ENCODE peak calls at places on chromosomes 11 and 22, in seven cellular contexts. One of them, this sample, is unnamed. For H3K4me1, the result is how much of the 10 kb centered on the place peaks cover.

GRCh38 chr22:29988719-29989118 is 91.5 kb upstream of the HORMAD2 start:
- DNase-seq in fibroblast of lung: no peak
- DNase-seq in heart right ventricle: no peak
- DNase-seq in stomach: no peak
- DNase-seq in heart left ventricle: no peak
- DNase-seq in ovary: no peak
- DNase-seq in breast epithelium: no peak
- DNase-seq in this sample: no peak

GRCh38 chr11:44506375-44507016 is 59.0 kb upstream of the CD82 start:
- DNase-seq in fibroblast of lung: no peak
- DNase-seq in breast epithelium: no peak
- DNase-seq in heart left ventricle: no peak
- DNase-seq in ovary: no peak
- DNase-seq in stomach: no peak
- DNase-seq in heart right ventricle: no peak
- DNase-seq in this sample: no peak

GRCh38 chr11:128804481-128804880 is 62.6 kb downstream of the KCNJ1 start:
- DNase-seq in ovary: no peak
- DNase-seq in heart left ventricle: no peak
- DNase-seq in stomach: no peak
- DNase-seq in breast epithelium: no peak
- DNase-seq in heart right ventricle: no peak
- DNase-seq in fibroblast of lung: peak
- DNase-seq in this sample: no peak

GRCh38 chr11:75233688-75234295 is 6.8 kb upstream of the TPBGL start:
- DNase-seq in heart right ventricle: no peak
- DNase-seq in stomach: peak
- DNase-seq in fibroblast of lung: peak
- DNase-seq in heart left ventricle: peak
- DNase-seq in ovary: no peak
- DNase-seq in breast epithelium: no peak
- DNase-seq in this sample: no peak

GRCh38 chr11:33463059-33463458 is 205.9 kb downstream of the HIPK3 start:
- DNase-seq in stomach: no peak
- DNase-seq in heart right ventricle: no peak
- DNase-seq in heart left ventricle: no peak
- DNase-seq in fibroblast of lung: peak
- DNase-seq in ovary: no peak
- DNase-seq in breast epithelium: no peak
- DNase-seq in this sample: no peak

GRCh38 chr11:14141676-14142075 is 179.2 kb downstream of the SPON1 start:
- DNase-seq in heart right ventricle: no peak
- DNase-seq in breast epithelium: no peak
- DNase-seq in stomach: no peak
- DNase-seq in heart left ventricle: no peak
- DNase-seq in ovary: no peak
- DNase-seq in fibroblast of lung: no peak
- DNase-seq in this sample: no peak

GRCh38 chr11:65487467-65488272 is 11.2 kb upstream of the MALAT1 start:
- DNase-seq in ovary: peak
- DNase-seq in heart right ventricle: peak
- DNase-seq in fibroblast of lung: peak
- DNase-seq in heart left ventricle: peak
- DNase-seq in stomach: peak
- DNase-seq in breast epithelium: peak
- DNase-seq in this sample: peak

GRCh38 chr11:128859563-128860441 is 7.3 kb downstream of the KCNJ1 start:
- DNase-seq in stomach: peak
- DNase-seq in heart right ventricle: peak
- DNase-seq in ovary: peak
- DNase-seq in heart left ventricle: peak
- DNase-seq in fibroblast of lung: peak
- DNase-seq in breast epithelium: no peak
- DNase-seq in this sample: peak

GRCh38 chr11:120108154-120108784 is 29.6 kb downstream of the TRIM29 start:
- DNase-seq in ovary: peak
- DNase-seq in stomach: peak
- DNase-seq in fibroblast of lung: peak
- DNase-seq in heart right ventricle: peak
- DNase-seq in breast epithelium: peak
- DNase-seq in heart left ventricle: peak
- DNase-seq in this sample: no peak

GRCh38 chr11:83042966-83043711 is 28.6 kb downstream of the RAB30 start:
- DNase-seq in ovary: no peak
- DNase-seq in fibroblast of lung: peak
- DNase-seq in heart right ventricle: no peak
- DNase-seq in breast epithelium: no peak
- DNase-seq in heart left ventricle: no peak
- DNase-seq in stomach: no peak
- DNase-seq in this sample: no peak

GRCh38 chr11:125433454-125434121 is 62.5 kb downstream of the FEZ1 start:
- DNase-seq in fibroblast of lung: peak
- DNase-seq in ovary: no peak
- DNase-seq in heart left ventricle: no peak
- DNase-seq in heart right ventricle: peak
- DNase-seq in stomach: peak
- DNase-seq in breast epithelium: no peak
- DNase-seq in this sample: no peak

GRCh38 chr11:20109731-20110445 is 50.4 kb downstream of the DBX1 start:
- DNase-seq in breast epithelium: no peak
- DNase-seq in heart left ventricle: no peak
- DNase-seq in ovary: no peak
- DNase-seq in stomach: no peak
- DNase-seq in fibroblast of lung: peak
- DNase-seq in heart right ventricle: no peak
- DNase-seq in this sample: no peak

GRCh38 chr11:117410861-117411725 is 83.4 kb downstream of the CEP164 start:
- DNase-seq in stomach: no peak
- DNase-seq in heart right ventricle: no peak
- DNase-seq in breast epithelium: no peak
- DNase-seq in heart left ventricle: no peak
- DNase-seq in fibroblast of lung: no peak
- DNase-seq in ovary: no peak
- DNase-seq in this sample: no peak

GRCh38 chr11:93484716-93485115 is 58.5 kb downstream of the SMCO4 start:
- DNase-seq in heart left ventricle: no peak
- DNase-seq in heart right ventricle: no peak
- DNase-seq in fibroblast of lung: peak
- DNase-seq in breast epithelium: no peak
- DNase-seq in stomach: no peak
- DNase-seq in ovary: no peak
- DNase-seq in this sample: no peak

GRCh38 chr11:62140302-62141110 is 16.7 kb downstream of the INCENP start:
- DNase-seq in heart left ventricle: no peak
- DNase-seq in heart right ventricle: no peak
- DNase-seq in ovary: no peak
- DNase-seq in breast epithelium: no peak
- DNase-seq in fibroblast of lung: no peak
- DNase-seq in stomach: peak
- DNase-seq in this sample: no peak

GRCh38 chr11:35029979-35030378 is 109.0 kb upstream of the CD44 start:
- DNase-seq in heart right ventricle: no peak
- DNase-seq in breast epithelium: no peak
- DNase-seq in fibroblast of lung: peak
- DNase-seq in ovary: no peak
- DNase-seq in heart left ventricle: no peak
- DNase-seq in stomach: no peak
- DNase-seq in this sample: no peak

GRCh38 chr11:132312616-132313210 is 942.3 kb downstream of the NTM start:
- DNase-seq in heart right ventricle: no peak
- DNase-seq in stomach: no peak
- DNase-seq in fibroblast of lung: peak
- DNase-seq in heart left ventricle: no peak
- DNase-seq in breast epithelium: no peak
- DNase-seq in ovary: no peak
- DNase-seq in this sample: no peak

GRCh38 chr22:44865193-44866057 is 113.0 kb downstream of the ARHGAP8 start:
- DNase-seq in heart right ventricle: no peak
- DNase-seq in heart left ventricle: no peak
- DNase-seq in fibroblast of lung: no peak
- DNase-seq in ovary: no peak
- DNase-seq in stomach: no peak
- DNase-seq in breast epithelium: no peak
- DNase-seq in this sample: no peak

GRCh38 chr11:114438303-114438702 is 964 bp upstream of the REXO2 start:
- DNase-seq in stomach: no peak
- DNase-seq in fibroblast of lung: peak
- DNase-seq in heart left ventricle: no peak
- DNase-seq in heart right ventricle: no peak
- DNase-seq in ovary: no peak
- DNase-seq in breast epithelium: no peak
- DNase-seq in this sample: no peak

GRCh38 chr11:10588904-10589303 is 20.4 kb upstream of the LYVE1 start:
- DNase-seq in heart right ventricle: no peak
- DNase-seq in stomach: no peak
- DNase-seq in breast epithelium: no peak
- DNase-seq in fibroblast of lung: no peak
- DNase-seq in ovary: no peak
- DNase-seq in heart left ventricle: no peak
- DNase-seq in this sample: no peak

GRCh38 chr11:68574308-68574707 is 110.0 kb upstream of the GAL start:
- DNase-seq in heart left ventricle: no peak
- DNase-seq in breast epithelium: no peak
- DNase-seq in ovary: no peak
- DNase-seq in fibroblast of lung: peak
- DNase-seq in heart right ventricle: no peak
- DNase-seq in stomach: no peak
- DNase-seq in this sample: no peak

GRCh38 chr22:26666035-26666338 is 8.6 kb downstream of the MIAT start:
- DNase-seq in breast epithelium: no peak
- DNase-seq in ovary: no peak
- DNase-seq in heart right ventricle: no peak
- DNase-seq in stomach: no peak
- DNase-seq in heart left ventricle: no peak
- DNase-seq in fibroblast of lung: peak
- DNase-seq in this sample: no peak

GRCh38 chr11:35912883-35913614 is 30.8 kb upstream of the LDLRAD3 start:
- DNase-seq in heart left ventricle: no peak
- DNase-seq in stomach: no peak
- DNase-seq in heart right ventricle: no peak
- DNase-seq in breast epithelium: no peak
- DNase-seq in fibroblast of lung: no peak
- DNase-seq in ovary: no peak
- DNase-seq in this sample: no peak

GRCh38 chr11:74043450-74043849 is 34.6 kb upstream of the UCP3 start:
- DNase-seq in heart right ventricle: no peak
- DNase-seq in fibroblast of lung: no peak
- DNase-seq in breast epithelium: no peak
- DNase-seq in stomach: no peak
- DNase-seq in ovary: no peak
- DNase-seq in heart left ventricle: no peak
- DNase-seq in this sample: no peak

GRCh38 chr11:32118025-32118974 is 27.4 kb downstream of the RCN1 start:
- DNase-seq in stomach: no peak
- DNase-seq in breast epithelium: no peak
- DNase-seq in heart left ventricle: no peak
- DNase-seq in ovary: no peak
- DNase-seq in fibroblast of lung: peak
- DNase-seq in heart right ventricle: no peak
- DNase-seq in this sample: no peak

GRCh38 chr11:78039919-78040671 is 17.0 kb upstream of the KCTD14 start:
- DNase-seq in breast epithelium: no peak
- DNase-seq in fibroblast of lung: peak
- DNase-seq in stomach: peak
- DNase-seq in heart right ventricle: peak
- DNase-seq in heart left ventricle: peak
- DNase-seq in ovary: peak
- DNase-seq in this sample: peak
- H3K27ac ChIP-seq in breast epithelium: peak
- H3K27ac ChIP-seq in fibroblast of lung: peak
- H3K27ac ChIP-seq in stomach: peak
- H3K27ac ChIP-seq in heart right ventricle: peak
- H3K27ac ChIP-seq in heart left ventricle: peak
- H3K27ac ChIP-seq in ovary: no peak
- H3K27ac ChIP-seq in this sample: peak

GRCh38 chr22:23220485-23221350 is 40.4 kb downstream of the BCR start:
- DNase-seq in ovary: peak
- DNase-seq in stomach: no peak
- DNase-seq in breast epithelium: no peak
- DNase-seq in heart left ventricle: no peak
- DNase-seq in heart right ventricle: no peak
- DNase-seq in fibroblast of lung: peak
- DNase-seq in this sample: no peak
- H3K4me3 ChIP-seq in ovary: no peak
- H3K4me3 ChIP-seq in stomach: no peak
- H3K4me3 ChIP-seq in breast epithelium: no peak
- H3K4me3 ChIP-seq in heart left ventricle: no peak
- H3K4me3 ChIP-seq in heart right ventricle: no peak
- H3K4me3 ChIP-seq in fibroblast of lung: no peak
- H3K4me3 ChIP-seq in this sample: no peak

DNA sequence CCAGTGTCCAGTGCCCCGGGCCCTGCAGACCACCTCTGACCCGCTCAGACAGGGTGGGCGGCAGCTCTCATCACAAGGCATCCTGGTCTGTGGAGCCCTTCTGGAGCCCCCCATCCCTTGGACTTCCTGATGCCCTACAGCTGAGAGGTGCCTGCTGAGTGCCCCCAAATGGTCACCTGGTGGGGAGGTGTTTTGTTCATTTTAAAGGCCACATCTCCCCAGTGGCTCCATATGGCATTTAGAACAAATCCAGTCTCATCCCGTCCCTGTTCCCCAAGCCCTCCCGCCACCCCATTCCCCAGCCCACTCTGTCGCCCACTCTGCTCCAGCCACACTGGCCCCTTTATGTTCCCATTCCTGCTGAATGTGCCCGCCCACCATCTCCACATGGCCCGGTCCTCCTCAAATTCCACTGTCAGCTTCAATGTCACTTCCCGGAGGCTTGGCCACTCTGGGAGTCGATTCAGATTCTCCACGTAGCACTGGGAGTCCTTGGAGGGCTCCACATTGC is 32.8 kb downstream of the OSBPL5 start:
- DNase-seq in breast epithelium: no peak
- DNase-seq in ovary: no peak
- DNase-seq in stomach: no peak
- DNase-seq in heart right ventricle: no peak
- DNase-seq in fibroblast of lung: no peak
- DNase-seq in heart left ventricle: no peak
- DNase-seq in this sample: no peak
- H3K4me1 ChIP-seq in breast epithelium: under half
- H3K4me1 ChIP-seq in ovary: under half
- H3K4me1 ChIP-seq in stomach: under half
- H3K4me1 ChIP-seq in heart right ventricle: under half
- H3K4me1 ChIP-seq in fibroblast of lung: under half
- H3K4me1 ChIP-seq in heart left ventricle: under half
- H3K4me1 ChIP-seq in this sample: under half

GRCh38 chr22:20552450-20552894 is 45.1 kb downstream of the MED15 start:
- DNase-seq in heart left ventricle: peak
- DNase-seq in stomach: peak
- DNase-seq in ovary: peak
- DNase-seq in fibroblast of lung: no peak
- DNase-seq in heart right ventricle: peak
- DNase-seq in breast epithelium: no peak
- DNase-seq in this sample: no peak
- H3K27ac ChIP-seq in heart left ventricle: peak
- H3K27ac ChIP-seq in stomach: peak
- H3K27ac ChIP-seq in ovary: peak
- H3K27ac ChIP-seq in fibroblast of lung: peak
- H3K27ac ChIP-seq in heart right ventricle: peak
- H3K27ac ChIP-seq in breast epithelium: peak
- H3K27ac ChIP-seq in this sample: peak

GRCh38 chr22:46546466-46547178 is 9.2 kb upstream of the CELSR1 start:
- DNase-seq in ovary: no peak
- DNase-seq in heart left ventricle: peak
- DNase-seq in stomach: peak
- DNase-seq in fibroblast of lung: peak
- DNase-seq in heart right ventricle: peak
- DNase-seq in breast epithelium: no peak
- DNase-seq in this sample: no peak
- H3K4me3 ChIP-seq in ovary: no peak
- H3K4me3 ChIP-seq in heart left ventricle: peak
- H3K4me3 ChIP-seq in stomach: no peak
- H3K4me3 ChIP-seq in fibroblast of lung: no peak
- H3K4me3 ChIP-seq in heart right ventricle: no peak
- H3K4me3 ChIP-seq in breast epithelium: no peak
- H3K4me3 ChIP-seq in this sample: peak